ENCODE peak calls at places on chromosomes 13 and 19, in four cellular contexts. One of them, this sample, is unnamed.

GRCh38 chr13:46962286-46962941 is 65.6 kb upstream of the HTR2A start:
- DNase-seq in hepatocyte: no peak
- DNase-seq in A549: no peak
- DNase-seq in GM23338: peak; percentile 62
- DNase-seq in this sample: peak; percentile 57

GRCh38 chr19:28468701-28469459 is 744.1 kb downstream of the UQCRFS1 start:
- DNase-seq in hepatocyte: peak; percentile 79
- DNase-seq in A549: no peak
- DNase-seq in GM23338: peak; percentile 17
- DNase-seq in this sample: no peak

GRCh38 chr13:37295046-37295445 is 189.6 kb upstream of the CSNK1A1L start:
- DNase-seq in hepatocyte: no peak
- DNase-seq in A549: no peak
- DNase-seq in GM23338: no peak
- DNase-seq in this sample: no peak

GRCh38 chr19:1258161-1258492 is 9.7 kb downstream of the MIDN start:
- DNase-seq in hepatocyte: no peak
- DNase-seq in A549: no peak
- DNase-seq in GM23338: no peak
- DNase-seq in this sample: no peak

GRCh38 chr13:60583911-60584753 is 187.1 kb downstream of the TDRD3 start:
- DNase-seq in hepatocyte: no peak
- DNase-seq in A549: no peak
- DNase-seq in GM23338: peak; percentile 91
- DNase-seq in this sample: no peak

GRCh38 chr13:59494560-59494970 is 669.2 kb downstream of the DIAPH3 start:
- DNase-seq in hepatocyte: no peak
- DNase-seq in A549: no peak
- DNase-seq in GM23338: no peak
- DNase-seq in this sample: no peak

GRCh38 chr13:43572601-43573360 is 214.0 kb downstream of the ENOX1 start:
- DNase-seq in hepatocyte: no peak
- DNase-seq in A549: no peak
- DNase-seq in GM23338: no peak
- DNase-seq in this sample: no peak

GRCh38 chr13:43089912-43090498 is 66.6 kb downstream of the DNAJC15 start:
- DNase-seq in hepatocyte: no peak
- DNase-seq in A549: no peak
- DNase-seq in GM23338: no peak
- DNase-seq in this sample: no peak

GRCh38 chr13:52405767-52406494 is at the start of gene THSD1:
- DNase-seq in hepatocyte: peak; percentile 45
- DNase-seq in A549: peak; percentile 40
- DNase-seq in GM23338: peak; percentile 71
- DNase-seq in this sample: no peak

GRCh38 chr19:35843676-35844481 is 8.4 kb downstream of the NPHS1 start:
- DNase-seq in hepatocyte: peak; percentile 37
- DNase-seq in A549: peak; percentile 93
- DNase-seq in GM23338: peak; percentile 95
- DNase-seq in this sample: no peak

GRCh38 chr19:18319591-18320135 is 3.2 kb downstream of the LSM4 start:
- DNase-seq in hepatocyte: peak; percentile 70
- DNase-seq in A549: no peak
- DNase-seq in GM23338: no peak
- DNase-seq in this sample: no peak

GRCh38 chr19:408441-409005 is 424 bp downstream of the C2CD4C start:
- DNase-seq in hepatocyte: no peak
- DNase-seq in A549: no peak
- DNase-seq in GM23338: no peak
- DNase-seq in this sample: no peak

GRCh38 chr19:16626796-16627193 is 1.2 kb downstream of the MED26 start:
- DNase-seq in hepatocyte: peak; percentile 24
- DNase-seq in A549: no peak
- DNase-seq in GM23338: no peak
- DNase-seq in this sample: no peak

GRCh38 chr13:39571502-39572092 is 31.4 kb downstream of the LHFPL6 start:
- DNase-seq in hepatocyte: no peak
- DNase-seq in A549: no peak
- DNase-seq in GM23338: no peak
- DNase-seq in this sample: no peak

GRCh38 chr13:33251131-33251629 is 34.4 kb downstream of the STARD13 start:
- DNase-seq in hepatocyte: peak; percentile 28
- DNase-seq in A549: no peak
- DNase-seq in GM23338: no peak
- DNase-seq in this sample: peak; percentile 63

GRCh38 chr13:63449549-63449948 is 2033.9 kb upstream of the PCDH20 start:
- DNase-seq in hepatocyte: no peak
- DNase-seq in A549: no peak
- DNase-seq in GM23338: no peak
- DNase-seq in this sample: no peak

GRCh38 chr13:33183431-33184130 is 102.0 kb downstream of the STARD13 start:
- DNase-seq in hepatocyte: no peak
- DNase-seq in A549: no peak
- DNase-seq in GM23338: no peak
- DNase-seq in this sample: no peak

GRCh38 chr13:57045816-57046691 is 94.7 kb upstream of the PRR20A start:
- DNase-seq in hepatocyte: peak; percentile 58
- DNase-seq in A549: no peak
- DNase-seq in GM23338: no peak
- DNase-seq in this sample: no peak

GRCh38 chr13:73138276-73138950 is 79.6 kb downstream of the KLF5 start:
- DNase-seq in hepatocyte: peak; percentile 55
- DNase-seq in A549: peak; percentile 52
- DNase-seq in GM23338: peak; percentile 20
- DNase-seq in this sample: no peak

GRCh38 chr19:48637948-48638830 is 1.0 kb upstream of the DBP start:
- DNase-seq in hepatocyte: peak; percentile 95
- DNase-seq in A549: peak; percentile 87
- DNase-seq in GM23338: peak; percentile 96
- DNase-seq in this sample: peak; percentile 95

GRCh38 chr13:106490887-106491321 is 44.6 kb downstream of the EFNB2 start:
- DNase-seq in hepatocyte: no peak
- DNase-seq in A549: no peak
- DNase-seq in GM23338: no peak
- DNase-seq in this sample: no peak

GRCh38 chr19:27972291-27973040 is 1240.5 kb downstream of the UQCRFS1 start:
- DNase-seq in hepatocyte: peak; percentile 52
- DNase-seq in A549: no peak
- DNase-seq in GM23338: no peak
- DNase-seq in this sample: no peak

GRCh38 chr13:34300559-34300958 is 482.6 kb downstream of the RFC3 start:
- DNase-seq in hepatocyte: peak; percentile 30
- DNase-seq in A549: no peak
- DNase-seq in GM23338: no peak
- DNase-seq in this sample: no peak

GRCh38 chr13:23965346-23965745 is 68.0 kb upstream of the C1QTNF9B start:
- DNase-seq in hepatocyte: no peak
- DNase-seq in A549: no peak
- DNase-seq in GM23338: no peak
- DNase-seq in this sample: no peak

GRCh38 chr13:43783820-43784219 is 3.0 kb downstream of the ENOX1 start:
- DNase-seq in hepatocyte: peak; percentile 28
- DNase-seq in A549: peak; percentile 9
- DNase-seq in GM23338: peak; percentile 66
- DNase-seq in this sample: no peak

GRCh38 chr13:113831061-113831460 is 32.8 kb downstream of the GAS6 start:
- DNase-seq in hepatocyte: no peak
- DNase-seq in A549: no peak
- DNase-seq in GM23338: no peak
- DNase-seq in this sample: no peak

GRCh38 chr19:8684001-8684902 is 14.3 kb downstream of the ACTL9 start:
- DNase-seq in hepatocyte: no peak
- DNase-seq in A549: no peak
- DNase-seq in GM23338: no peak
- DNase-seq in this sample: no peak

GRCh38 chr19:29596885-29597525 is 9.1 kb upstream of the POP4 start:
- DNase-seq in hepatocyte: peak; percentile 37
- DNase-seq in A549: no peak
- DNase-seq in GM23338: peak; percentile 56
- DNase-seq in this sample: no peak

GRCh38 chr19:43148233-43148632 is 38.1 kb downstream of the PSG5 start:
- DNase-seq in hepatocyte: no peak
- DNase-seq in A549: no peak
- DNase-seq in GM23338: no peak
- DNase-seq in this sample: no peak

GRCh38 chr13:23984541-23984940 is 87.2 kb upstream of the C1QTNF9B start:
- DNase-seq in hepatocyte: no peak
- DNase-seq in A549: no peak
- DNase-seq in GM23338: no peak
- DNase-seq in this sample: no peak

GRCh38 chr13:50589651-50590054 is 253.8 kb downstream of the DLEU7 start:
- DNase-seq in hepatocyte: peak; percentile 28
- DNase-seq in A549: no peak
- DNase-seq in GM23338: no peak
- DNase-seq in this sample: no peak

GRCh38 chr13:66657165-66657895 is 572.8 kb downstream of the PCDH9 start:
- DNase-seq in hepatocyte: peak; percentile 50
- DNase-seq in A549: peak; percentile 25
- DNase-seq in GM23338: peak; percentile 8
- DNase-seq in this sample: no peak

DNA sequence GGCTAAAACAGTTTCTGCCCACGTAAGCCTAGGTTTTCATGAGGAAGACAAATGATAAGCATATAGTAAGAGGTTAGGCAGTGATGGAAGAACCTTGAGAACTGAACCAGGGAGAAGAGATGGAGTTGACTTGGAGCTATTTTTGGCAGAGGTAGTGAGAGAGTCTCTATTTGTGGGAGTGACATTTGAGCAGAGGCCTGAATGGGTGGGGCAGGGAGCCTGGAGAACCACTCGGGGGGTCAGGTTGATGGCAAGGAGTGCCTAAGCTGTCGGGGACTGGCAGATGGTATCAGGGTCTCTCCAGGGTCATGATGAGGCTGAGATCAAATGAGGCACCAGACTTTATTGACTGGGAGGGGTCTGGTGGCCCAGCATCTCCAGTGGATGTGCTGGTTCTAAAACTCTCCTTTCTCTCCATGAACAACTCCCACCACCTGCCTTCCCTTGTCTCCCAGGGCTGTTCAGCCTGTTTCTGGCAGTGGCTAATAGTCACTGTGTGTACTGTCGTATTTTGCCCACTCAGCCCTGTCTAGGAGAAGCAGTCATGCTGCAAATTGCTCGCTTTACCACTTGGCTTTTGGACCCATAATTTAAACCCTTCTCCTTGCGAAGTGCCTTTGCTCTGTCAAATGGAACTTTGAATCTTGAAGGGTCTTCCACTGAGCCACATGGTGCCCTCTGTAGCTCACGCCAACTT is 3.6 kb downstream of the MAU2 start:
- DNase-seq in hepatocyte: no peak
- DNase-seq in A549: no peak
- DNase-seq in GM23338: no peak
- DNase-seq in this sample: no peak
- H3K4me2 ChIP-seq in hepatocyte: no peak overlapping the region
- H3K4me2 ChIP-seq in A549: no peak overlapping the region
- H3K4me2 ChIP-seq in GM23338: no peak overlapping the region
- H3K4me2 ChIP-seq in this sample: no peak overlapping the region

GRCh38 chr19:2361259-2362038 is 1.4 kb downstream of the TMPRSS9 start:
- DNase-seq in hepatocyte: no peak
- DNase-seq in A549: no peak
- DNase-seq in GM23338: no peak
- DNase-seq in this sample: no peak
- H3K4me2 ChIP-seq in hepatocyte: no peak overlapping the region
- H3K4me2 ChIP-seq in A549: peak overlapping the region; percentile 54
- H3K4me2 ChIP-seq in GM23338: no peak overlapping the region
- H3K4me2 ChIP-seq in this sample: no peak overlapping the region

GRCh38 chr19:6516018-6516658 is 14.0 kb upstream of the TUBB4A start:
- DNase-seq in hepatocyte: peak; percentile 98
- DNase-seq in A549: peak; percentile 89
- DNase-seq in GM23338: peak; percentile 100
- DNase-seq in this sample: peak; percentile 93
- H3K4me2 ChIP-seq in hepatocyte: peak overlapping the region; percentile 97
- H3K4me2 ChIP-seq in A549: peak overlapping the region; percentile 90
- H3K4me2 ChIP-seq in GM23338: peak overlapping the region; percentile 85
- H3K4me2 ChIP-seq in this sample: peak overlapping the region; percentile 90

DNA sequence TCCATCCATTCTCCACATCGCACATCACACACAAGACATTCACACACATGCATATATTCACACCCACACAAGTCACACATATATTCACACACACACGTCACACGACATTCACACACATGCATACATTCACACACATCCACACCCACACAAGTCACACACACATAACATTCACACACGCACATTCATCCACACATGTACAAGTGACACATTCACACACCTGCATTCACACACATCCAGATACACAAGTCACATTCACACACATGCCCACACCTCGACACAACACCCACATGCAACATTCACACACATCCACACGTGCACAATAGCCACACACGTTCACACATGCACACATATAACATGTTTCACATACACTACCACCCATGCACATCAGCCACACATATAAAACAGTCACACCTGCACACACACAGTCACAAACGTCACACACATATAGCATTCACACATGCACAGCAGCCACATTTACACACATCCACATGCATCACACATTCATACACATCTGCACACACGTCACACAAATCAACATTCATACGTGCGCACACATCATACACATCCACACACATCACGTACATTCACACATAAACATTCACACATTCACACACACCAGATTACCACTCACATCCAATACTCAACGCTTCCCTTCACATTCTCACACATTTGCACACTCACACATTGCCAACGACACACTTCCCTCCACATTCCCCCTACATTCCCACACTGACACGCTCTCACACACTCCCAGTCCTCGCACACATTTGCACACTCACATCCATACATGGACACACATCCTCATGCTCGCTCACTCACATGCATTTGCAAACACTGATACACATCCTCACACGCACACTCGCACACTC is 41.0 kb downstream of the ANKRD10 start:
- DNase-seq in hepatocyte: no peak
- DNase-seq in A549: no peak
- DNase-seq in GM23338: no peak
- DNase-seq in this sample: no peak
- H3K4me2 ChIP-seq in hepatocyte: peak overlapping the region; percentile 67
- H3K4me2 ChIP-seq in A549: peak overlapping the region; percentile 95
- H3K4me2 ChIP-seq in GM23338: peak overlapping the region; percentile 76
- H3K4me2 ChIP-seq in this sample: no peak overlapping the region

GRCh38 chr13:80338781-80339577 is 1.9 kb downstream of the SPRY2 start:
- DNase-seq in hepatocyte: peak; percentile 90
- DNase-seq in A549: no peak
- DNase-seq in GM23338: peak; percentile 72
- DNase-seq in this sample: no peak
- H3K4me2 ChIP-seq in hepatocyte: peak overlapping the region; percentile 80
- H3K4me2 ChIP-seq in A549: peak overlapping the region; percentile 84
- H3K4me2 ChIP-seq in GM23338: peak overlapping the region; percentile 89
- H3K4me2 ChIP-seq in this sample: no peak overlapping the region

GRCh38 chr19:46866407-46867132 is 5.8 kb downstream of the ARHGAP35 start:
- DNase-seq in hepatocyte: no peak
- DNase-seq in A549: peak; percentile 62
- DNase-seq in GM23338: no peak
- DNase-seq in this sample: no peak
- H3K4me2 ChIP-seq in hepatocyte: peak overlapping the region; percentile 25
- H3K4me2 ChIP-seq in A549: peak overlapping the region; percentile 75
- H3K4me2 ChIP-seq in GM23338: peak overlapping the region; percentile 100
- H3K4me2 ChIP-seq in this sample: no peak overlapping the region